ENCODE peak calls at places on chromosomes 2 and 18, in ten cellular contexts. E is HAP-1, T is suprapubic skin, V is MM.1S, A is left ventricle myocardium inferior, N is cardiac muscle cell, R is pancreas, M is PC-9, J is adipocyte, B is colonic mucosa. F is an unnamed sample.

GRCh38 chr2:25672500-25673169 is 742 bp downstream of the DTNB start:
- DNase-seq in E (peak; percentile 52), T (peak; percentile 84), V (peak; percentile 73), A (peak; percentile 45), N (peak; percentile 61), R (peak; percentile 81), M (peak; percentile 43), J (peak; percentile 63), B (peak; percentile 53), F (no peak)

GRCh38 chr2:229601396-229601795 is 113.0 kb downstream of the DNER start:
- DNase-seq in E (no peak), T (no peak), V (no peak), A (no peak), N (no peak), R (no peak), M (peak; percentile 62), J (no peak), B (no peak), F (peak; percentile 55)

GRCh38 chr2:74835831-74836674 is 2.1 kb downstream of the HK2 start:
- DNase-seq in E (peak; percentile 79), T (no peak), V (peak; percentile 68), A (no peak), N (peak; percentile 64), R (no peak), M (peak; percentile 65), J (peak; percentile 81), B (peak; percentile 34), F (no peak)

GRCh38 chr2:77552956-77553355 is 30.8 kb upstream of the LRRTM4 start:
- DNase-seq in E (no peak), T (no peak), V (no peak), A (no peak), N (no peak), R (no peak), M (no peak), J (no peak), B (no peak), F (no peak)

GRCh38 chr2:5453648-5454390 is 238.4 kb upstream of the SOX11 start:
- DNase-seq in E (no peak), T (no peak), V (no peak), A (no peak), N (no peak), R (no peak), M (no peak), J (no peak), B (no peak), F (no peak)

GRCh38 chr2:137824501-137824900 is 139.8 kb upstream of the HNMT start:
- DNase-seq in E (peak; percentile 97), T (no peak), V (peak; percentile 4), A (no peak), N (no peak), R (no peak), M (no peak), J (no peak), B (no peak), F (no peak)

GRCh38 chr2:44362207-44363015 is 664 bp downstream of the CAMKMT start:
- DNase-seq in E (peak; percentile 51), T (no peak), V (peak; percentile 42), A (peak; percentile 20), N (peak; percentile 57), R (peak; percentile 64), M (peak; percentile 53), J (peak; percentile 80), B (peak; percentile 52), F (peak; percentile 40)

GRCh38 chr18:68721681-68722583 is 7.0 kb upstream of the TMX3 start:
- DNase-seq in E (no peak), T (no peak), V (peak; percentile 75), A (no peak), N (peak; percentile 45), R (no peak), M (no peak), J (peak; percentile 22), B (no peak), F (no peak)

GRCh38 chr18:60053747-60054304 is 154.0 kb downstream of the PMAIP1 start:
- DNase-seq in E (no peak), T (no peak), V (no peak), A (no peak), N (peak; percentile 76), R (no peak), M (peak; percentile 99), J (peak; percentile 91), B (peak; percentile 22), F (peak; percentile 100)

GRCh38 chr18:9433616-9434239 is 41.6 kb upstream of the RALBP1 start:
- DNase-seq in E (peak; percentile 14), T (no peak), V (no peak), A (no peak), N (no peak), R (no peak), M (no peak), J (no peak), B (no peak), F (no peak)

GRCh38 chr2:202038471-202039277 is 5.0 kb downstream of the FZD7 start:
- DNase-seq in E (peak; percentile 43), T (no peak), V (no peak), A (peak; percentile 25), N (no peak), R (no peak), M (peak; percentile 77), J (peak; percentile 75), B (no peak), F (no peak)

GRCh38 chr2:177243073-177243472 is 21.5 kb downstream of the NFE2L2 start:
- DNase-seq in E (no peak), T (no peak), V (no peak), A (no peak), N (no peak), R (no peak), M (no peak), J (no peak), B (no peak), F (no peak)
- H3K4me1 ChIP-seq in E (peaks cover 57% of the 10 kb centered on the region), T (peaks cover 96% of the 10 kb centered on the region), V (peaks cover 28% of the 10 kb centered on the region), A (peaks cover 100% of the 10 kb centered on the region), N (peaks cover 5% of the 10 kb centered on the region), R (peaks cover 72% of the 10 kb centered on the region), M (peaks cover 65% of the 10 kb centered on the region), J (peaks cover 82% of the 10 kb centered on the region), B (peaks cover 24% of the 10 kb centered on the region), F (peaks cover 55% of the 10 kb centered on the region)

GRCh38 chr2:181685150-181685688 is 4.9 kb upstream of the NEUROD1 start:
- DNase-seq in E (no peak), T (no peak), V (no peak), A (no peak), N (peak; percentile 26), R (no peak), M (no peak), J (peak; percentile 27), B (no peak), F (no peak)
- H3K27me3 ChIP-seq in E (peaks cover 59% of the 10 kb centered on the region), T (peaks cover 83% of the 10 kb centered on the region), V (peaks cover 24% of the 10 kb centered on the region), A (peaks cover 100% of the 10 kb centered on the region), N (peaks cover 100% of the 10 kb centered on the region), R (peaks cover 12% of the 10 kb centered on the region), M (no peaks in the 10 kb centered on the region), J (peaks cover 72% of the 10 kb centered on the region), B (peaks cover 57% of the 10 kb centered on the region), F (peaks cover 99% of the 10 kb centered on the region)

GRCh38 chr2:64638502-64639120 is 15.1 kb downstream of the SERTAD2 start:
- DNase-seq in E (no peak), T (no peak), V (no peak), A (no peak), N (no peak), R (no peak), M (no peak), J (no peak), B (no peak), F (no peak)

GRCh38 chr2:64637931-64638330 is 15.8 kb downstream of the SERTAD2 start:
- DNase-seq in E (no peak), T (no peak), V (peak; percentile 25), A (no peak), N (no peak), R (no peak), M (no peak), J (no peak), B (no peak), F (no peak)

GRCh38 chr2:64641585-64641984 is 12.1 kb downstream of the SERTAD2 start:
- DNase-seq in E (no peak), T (no peak), V (no peak), A (no peak), N (no peak), R (peak; percentile 48), M (no peak), J (no peak), B (no peak), F (no peak)

GRCh38 chr2:64640153-64641044 is 13.3 kb downstream of the SERTAD2 start:
- DNase-seq in E (peak; percentile 48), T (no peak), V (no peak), A (no peak), N (peak; percentile 27), R (no peak), M (no peak), J (peak; percentile 40), B (no peak), F (no peak)

DNA sequence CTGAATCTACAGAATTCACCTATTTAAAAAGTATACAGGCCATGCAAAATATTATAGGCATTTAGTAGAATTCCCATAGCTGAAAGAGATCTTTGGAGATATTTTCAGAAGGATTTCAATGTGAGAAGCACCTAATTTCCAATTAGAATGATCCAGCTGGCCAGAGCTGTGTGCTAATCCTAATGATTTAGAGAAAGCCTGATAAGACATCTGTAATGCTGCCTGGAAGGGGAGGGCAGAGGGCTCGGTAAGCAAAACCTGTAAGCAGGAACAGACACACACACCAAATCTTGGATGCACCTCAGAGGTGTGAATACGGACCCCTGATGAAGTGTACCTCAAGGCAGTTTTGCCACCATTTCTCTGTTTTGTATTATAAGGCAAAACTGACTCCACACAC is 14.0 kb downstream of the SERTAD2 start:
- DNase-seq in E (no peak), T (no peak), V (no peak), A (no peak), N (no peak), R (no peak), M (no peak), J (no peak), B (no peak), F (no peak)
- H3K4me1 ChIP-seq in E (peaks cover 27% of the 10 kb centered on the region), T (peaks cover 95% of the 10 kb centered on the region), V (peaks cover 76% of the 10 kb centered on the region), A (peaks cover 78% of the 10 kb centered on the region), N (peaks cover 35% of the 10 kb centered on the region), R (peaks cover 13% of the 10 kb centered on the region), M (peaks cover 46% of the 10 kb centered on the region), J (peaks cover 54% of the 10 kb centered on the region), B (no peaks in the 10 kb centered on the region), F (peaks cover 56% of the 10 kb centered on the region)

DNA sequence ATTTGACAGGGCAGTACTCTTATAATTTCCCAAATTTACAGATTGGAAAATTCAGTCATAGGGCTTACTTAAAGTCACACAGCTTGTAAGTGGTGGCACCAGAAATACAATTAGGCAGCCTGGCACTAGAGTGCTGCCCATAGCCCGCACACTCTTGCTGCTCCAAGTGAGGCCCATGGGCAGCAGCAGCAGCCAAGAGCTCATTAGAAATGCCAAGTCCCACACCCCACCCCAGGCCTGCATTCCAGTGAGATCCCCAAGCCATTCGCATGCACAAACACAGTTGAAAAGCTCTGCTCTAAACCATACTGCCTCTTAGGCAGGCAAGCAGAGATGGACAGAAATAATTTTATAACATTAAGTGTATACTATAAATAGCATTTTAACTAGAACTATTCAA is 379.3 kb upstream of the PKDCC start:
- DNase-seq in E (no peak), T (no peak), V (no peak), A (no peak), N (no peak), R (no peak), M (no peak), J (peak; percentile 10), B (no peak), F (no peak)
- H3K27me3 ChIP-seq in E (peaks cover 3% of the 10 kb centered on the region), T (no peaks in the 10 kb centered on the region), V (no peaks in the 10 kb centered on the region), A (no peaks in the 10 kb centered on the region), N (no peaks in the 10 kb centered on the region), R (no peaks in the 10 kb centered on the region), M (peaks cover 36% of the 10 kb centered on the region), J (no peaks in the 10 kb centered on the region), B (no peaks in the 10 kb centered on the region), F (peaks cover 4% of the 10 kb centered on the region)

GRCh38 chr2:58620127-58620526 is 379.0 kb upstream of the FANCL start:
- DNase-seq in E (no peak), T (no peak), V (no peak), A (no peak), N (no peak), R (no peak), M (peak; percentile 70), J (peak; percentile 1), B (no peak), F (peak; percentile 46)
- H3K4me1 ChIP-seq in E (peaks cover 5% of the 10 kb centered on the region), T (no peaks in the 10 kb centered on the region), V (peaks cover 15% of the 10 kb centered on the region), A (no peaks in the 10 kb centered on the region), N (no peaks in the 10 kb centered on the region), R (peaks cover 7% of the 10 kb centered on the region), M (peaks cover 29% of the 10 kb centered on the region), J (peaks cover 16% of the 10 kb centered on the region), B (no peaks in the 10 kb centered on the region), F (peaks cover 18% of the 10 kb centered on the region)

F was measured in foreskin keratinocyte.